ENCODE peak calls at places on chromosome 20, in four cellular contexts. One of them, this sample, is unnamed.

GRCh38 chr20:37777556-37777955 is 83.7 kb downstream of the CTNNBL1 start:
- DNase-seq in T-helper 9 cell: no peak
- DNase-seq in RKO: no peak
- DNase-seq in GM03348: no peak
- DNase-seq in this sample: no peak

GRCh38 chr20:49230575-49231211 is 11.5 kb downstream of the DDX27 start:
- DNase-seq in T-helper 9 cell: no peak
- DNase-seq in RKO: no peak
- DNase-seq in GM03348: no peak
- DNase-seq in this sample: no peak

GRCh38 chr20:19757487-19757972 is 528 bp upstream of the RIN2 start:
- DNase-seq in T-helper 9 cell: no peak
- DNase-seq in RKO: peak; percentile 67
- DNase-seq in GM03348: peak; percentile 92
- DNase-seq in this sample: no peak

GRCh38 chr20:36084897-36085617 is 69.5 kb upstream of the EPB41L1 start:
- DNase-seq in T-helper 9 cell: no peak
- DNase-seq in RKO: no peak
- DNase-seq in GM03348: no peak
- DNase-seq in this sample: no peak

GRCh38 chr20:45890077-45890996 is 671 bp downstream of the NEURL2 start:
- DNase-seq in T-helper 9 cell: no peak
- DNase-seq in RKO: no peak
- DNase-seq in GM03348: peak; percentile 78
- DNase-seq in this sample: no peak

GRCh38 chr20:35327074-35327976 is 35.1 kb upstream of the FAM83C start:
- DNase-seq in T-helper 9 cell: no peak
- DNase-seq in RKO: no peak
- DNase-seq in GM03348: no peak
- DNase-seq in this sample: no peak

GRCh38 chr20:56752274-56752673 is 123.2 kb downstream of the TFAP2C start:
- DNase-seq in T-helper 9 cell: no peak
- DNase-seq in RKO: no peak
- DNase-seq in GM03348: peak; percentile 45
- DNase-seq in this sample: no peak

GRCh38 chr20:41167481-41168253 is 30.3 kb downstream of the PLCG1 start:
- DNase-seq in T-helper 9 cell: no peak
- DNase-seq in RKO: no peak
- DNase-seq in GM03348: no peak
- DNase-seq in this sample: no peak

GRCh38 chr20:46112430-46113020 is 5.6 kb upstream of the CD40 start:
- DNase-seq in T-helper 9 cell: no peak
- DNase-seq in RKO: no peak
- DNase-seq in GM03348: no peak
- DNase-seq in this sample: no peak

GRCh38 chr20:59724457-59725366 is 120.4 kb downstream of the PHACTR3 start:
- DNase-seq in T-helper 9 cell: no peak
- DNase-seq in RKO: no peak
- DNase-seq in GM03348: no peak
- DNase-seq in this sample: no peak

This sample was measured in T-helper 17 cell.